ENCODE peak calls at places on chromosomes 16 and 17, in six cellular contexts. L is HepG2, E is GM12878, I is H1, C is GM12892, Y is K562. O is an unnamed sample.

GRCh38 chr16:23917621-23918020 is 81.8 kb downstream of the PRKCB start:
- DNase-seq in E (peak), I (no peak), Y (no peak), L (no peak), C (peak), O (no peak)

GRCh38 chr16:19831678-19832077 is 53.0 kb downstream of the GPRC5B start:
- DNase-seq in I (no peak), C (no peak), L (no peak), Y (no peak), E (no peak), O (no peak)

GRCh38 chr16:46713634-46714033 is 24.2 kb downstream of the ORC6 start:
- DNase-seq in E (no peak), Y (no peak), I (peak), L (no peak), C (no peak), O (no peak)

GRCh38 chr17:77572065-77572601 is 386.4 kb upstream of the TNRC6C start:
- DNase-seq in C (no peak), E (no peak), I (peak), Y (no peak), L (no peak), O (no peak)

GRCh38 chr16:87125206-87126155 is 191.7 kb downstream of the C16orf95 start:
- DNase-seq in E (no peak), Y (no peak), C (no peak), L (no peak), I (no peak), O (no peak)

GRCh38 chr16:29765167-29766032 is 12.7 kb upstream of the ZG16 start:
- DNase-seq in C (no peak), I (no peak), L (peak), E (no peak), Y (no peak), O (no peak)

GRCh38 chr16:67443299-67443698 is 12.4 kb downstream of the HSD11B2 start:
- DNase-seq in I (no peak), C (no peak), Y (no peak), L (no peak), E (no peak), O (no peak)

GRCh38 chr17:17467720-17468119 is 9.1 kb upstream of the MED9 start:
- DNase-seq in E (no peak), L (no peak), Y (no peak), I (no peak), C (no peak), O (no peak)

GRCh38 chr16:65497571-65497970 is 375.7 kb upstream of the CDH11 start:
- DNase-seq in E (no peak), I (no peak), C (no peak), Y (no peak), L (no peak), O (no peak)

GRCh38 chr17:37570527-37571093 is 38.6 kb downstream of the SYNRG start:
- DNase-seq in Y (peak), L (peak), C (peak), E (no peak), I (peak), O (peak)

GRCh38 chr16:80319181-80319580 is 221.6 kb upstream of the DYNLRB2 start:
- DNase-seq in L (no peak), C (no peak), E (no peak), Y (no peak), I (no peak), O (no peak)

GRCh38 chr16:69720822-69721430 is 5.4 kb downstream of the NQO1 start:
- DNase-seq in I (peak), C (no peak), Y (no peak), L (no peak), E (no peak), O (no peak)

GRCh38 chr17:19991252-19991885 is 13.7 kb upstream of the AKAP10 start:
- DNase-seq in E (no peak), C (no peak), L (no peak), Y (no peak), I (no peak), O (no peak)

GRCh38 chr16:49661465-49662187 is 194.3 kb downstream of the ZNF423 start:
- DNase-seq in I (no peak), Y (no peak), C (no peak), E (no peak), L (no peak), O (no peak)

GRCh38 chr17:47902039-47902744 is 6.2 kb downstream of the SP2 start:
- DNase-seq in I (peak), C (no peak), Y (peak), E (no peak), L (no peak), O (no peak)

GRCh38 chr16:68732068-68732680 is 4.9 kb upstream of the CDH1 start:
- DNase-seq in I (peak), C (no peak), L (peak), E (no peak), Y (peak), O (no peak)

GRCh38 chr16:15592324-15592723 is 50.6 kb downstream of the MARF1 start:
- DNase-seq in I (no peak), C (no peak), L (no peak), Y (no peak), E (no peak), O (no peak)

GRCh38 chr16:67923414-67924127 is 8.1 kb downstream of the CTRL start:
- DNase-seq in Y (no peak), C (no peak), I (no peak), E (no peak), L (no peak), O (no peak)

GRCh38 chr17:80899402-80900268 is 92.0 kb upstream of the CHMP6 start:
- DNase-seq in Y (peak), L (peak), E (no peak), C (no peak), I (peak), O (peak)

GRCh38 chr17:30021708-30022317 is 80.4 kb downstream of the EFCAB5 start:
- DNase-seq in Y (peak), E (no peak), L (peak), I (no peak), C (no peak), O (peak)

GRCh38 chr17:65332375-65332774 is 195.2 kb downstream of the RGS9 start:
- DNase-seq in Y (no peak), E (no peak), L (no peak), I (no peak), C (no peak), O (no peak)

GRCh38 chr17:65332779-65333178 is 195.6 kb downstream of the RGS9 start:
- DNase-seq in L (no peak), Y (no peak), I (no peak), C (no peak), E (no peak), O (no peak)

GRCh38 chr17:65328567-65328966 is 191.4 kb downstream of the RGS9 start:
- DNase-seq in L (no peak), Y (no peak), C (no peak), I (no peak), E (no peak), O (no peak)

GRCh38 chr17:65334391-65334790 is 197.2 kb downstream of the RGS9 start:
- DNase-seq in Y (no peak), L (no peak), I (no peak), C (no peak), E (no peak), O (no peak)
- TF ChIP-seq TAF1 in Y (no peak), L (no peak), I (no peak), C (no peak), E (no peak), O (no peak)

GRCh38 chr17:59330314-59330942 is 1.0 kb upstream of the YPEL2 start:
- DNase-seq in C (no peak), Y (no peak), E (no peak), L (peak), I (no peak), O (no peak)
- TF ChIP-seq POLR2AphosphoS5 in C (no peak), Y (no peak), E (no peak), L (peak), I (no peak), O (no peak)

GRCh38 chr17:44947461-44948314 is at the start of gene KIF18B:
- DNase-seq in C (peak), L (peak), I (peak), E (peak), Y (peak), O (peak)
- TF ChIP-seq POLR2A in C (peak), L (peak), I (peak), E (peak), Y (peak), O (peak)

GRCh38 chr17:49858796-49859195 is 10.9 kb upstream of the TAC4 start:
- DNase-seq in L (no peak), Y (no peak), C (no peak), E (no peak), I (no peak), O (no peak)

GRCh38 chr17:49862781-49863331 is 15.0 kb upstream of the TAC4 start:
- DNase-seq in I (no peak), E (no peak), C (no peak), L (peak), Y (peak), O (no peak)

GRCh38 chr17:49866882-49867413 is 19.1 kb upstream of the TAC4 start:
- DNase-seq in L (no peak), E (no peak), C (no peak), I (no peak), Y (no peak), O (no peak)

GRCh38 chr17:49859991-49860953 is 12.4 kb upstream of the TAC4 start:
- DNase-seq in L (peak), Y (no peak), C (no peak), E (no peak), I (no peak), O (no peak)

DNA sequence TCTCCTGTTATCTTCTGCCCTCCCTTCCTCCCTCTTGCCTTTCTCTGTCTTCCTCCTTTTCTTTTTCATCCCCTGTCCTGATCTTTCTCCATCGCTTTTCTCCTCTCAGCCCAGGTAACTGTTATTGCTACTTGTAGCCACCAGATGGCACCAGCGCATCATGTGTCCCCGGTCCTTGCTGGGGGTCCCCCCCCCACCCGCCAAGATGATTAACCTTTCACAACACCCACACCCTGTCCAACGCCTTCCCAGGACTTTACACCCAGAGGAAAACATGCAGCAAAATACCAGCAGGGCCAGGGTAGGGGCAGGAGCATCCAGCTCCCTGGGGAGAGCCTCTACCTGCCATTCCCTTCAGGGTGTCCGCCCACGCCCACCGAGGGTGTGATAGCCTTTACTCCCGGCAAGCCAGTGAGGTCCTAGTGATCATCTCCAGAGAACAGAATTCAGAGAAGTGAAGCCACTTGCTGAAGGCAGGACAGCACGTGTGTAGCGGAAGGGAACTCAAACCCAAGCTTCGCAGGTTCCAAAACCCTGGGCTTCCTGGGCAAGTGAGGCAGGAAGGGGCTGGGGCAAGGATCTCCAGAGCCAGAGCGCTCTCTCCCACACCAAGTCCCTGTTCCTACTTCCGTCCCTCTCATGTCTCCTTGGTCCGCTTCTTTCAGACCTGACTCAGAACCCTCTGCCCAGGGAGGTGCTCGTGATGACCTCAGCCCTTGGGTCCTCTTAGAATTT is 13.4 kb upstream of the TAC4 start:
- DNase-seq in I (peak), L (peak), E (no peak), Y (peak), C (peak), O (peak)
- TF ChIP-seq TAF1 in I (no peak), L (no peak), E (no peak), Y (no peak), C (no peak), O (no peak)

O was measured in GM12891.